ENCODE peak calls at places on chromosomes 3 and 15, in eight cellular contexts. Z is sigmoid colon, Q is left ventricle myocardium inferior, A is MM.1S, X is neural progenitor cell, U is tibial nerve, P is left lung, T is breast epithelium. V is an unnamed sample. For H3K4me1, the result is how much of the 10 kb centered on the place peaks cover.

GRCh38 chr3:8741581-8742355 is 8.2 kb downstream of the CAV3 start:
- DNase-seq in X (peak), Z (no peak), T (peak), Q (no peak), U (no peak), A (no peak), P (no peak), V (no peak)

GRCh38 chr15:98943609-98944111 is 63.9 kb downstream of the PGPEP1L start:
- DNase-seq in T (no peak), A (no peak), Q (peak), X (no peak), P (no peak), Z (no peak), U (peak), V (no peak)

GRCh38 chr3:134360046-134360445 is 14.2 kb downstream of the AMOTL2 start:
- DNase-seq in U (no peak), Z (peak), P (peak), T (no peak), Q (no peak), A (no peak), X (no peak), V (no peak)

GRCh38 chr3:139476348-139476747 is at the start of gene RBP2:
- DNase-seq in Z (no peak), A (no peak), Q (no peak), P (no peak), X (no peak), U (no peak), T (no peak), V (no peak)

GRCh38 chr15:97978408-97979130 is 18.1 kb downstream of the ARRDC4 start:
- DNase-seq in U (no peak), P (no peak), A (no peak), Z (no peak), Q (no peak), T (no peak), X (no peak), V (no peak)

GRCh38 chr3:12405432-12406272 is 78.6 kb upstream of the TSEN2 start:
- DNase-seq in P (peak), Q (peak), Z (peak), T (peak), U (peak), X (no peak), A (no peak), V (no peak)

GRCh38 chr3:60269377-60269776 is 981.9 kb downstream of the FHIT start:
- DNase-seq in P (no peak), X (no peak), A (no peak), Q (no peak), T (no peak), Z (no peak), U (no peak), V (no peak)

GRCh38 chr15:40927497-40928346 is 1.4 kb upstream of the DLL4 start:
- DNase-seq in P (no peak), Z (no peak), U (no peak), T (no peak), A (peak), Q (no peak), X (no peak), V (no peak)

GRCh38 chr3:129277829-129278271 is 820 bp upstream of the HMCES start:
- DNase-seq in A (no peak), Q (no peak), P (no peak), Z (no peak), T (no peak), U (no peak), X (peak), V (no peak)

GRCh38 chr15:74845208-74845568 is 2.2 kb upstream of the ULK3 start:
- DNase-seq in U (no peak), T (no peak), P (no peak), Q (no peak), A (no peak), Z (no peak), X (no peak), V (peak)

GRCh38 chr3:36827133-36827532 is 62.8 kb upstream of the DCLK3 start:
- DNase-seq in X (no peak), T (no peak), Q (no peak), A (no peak), U (no peak), P (no peak), Z (no peak), V (no peak)

GRCh38 chr15:41066516-41066915 is 49.6 kb downstream of the INO80 start:
- DNase-seq in P (no peak), T (no peak), Q (no peak), A (no peak), U (no peak), Z (no peak), X (no peak), V (no peak)

GRCh38 chr3:179146911-179147570 is 1.1 kb upstream of the PIK3CA start:
- DNase-seq in P (no peak), X (peak), U (peak), T (no peak), Z (no peak), A (peak), Q (no peak), V (no peak)

GRCh38 chr15:59605994-59606393 is 5.6 kb upstream of the GCNT3 start:
- DNase-seq in U (no peak), P (no peak), A (no peak), X (no peak), T (no peak), Z (no peak), Q (no peak), V (no peak)

GRCh38 chr3:183370391-183370790 is 58.0 kb downstream of the MCF2L2 start:
- DNase-seq in Z (no peak), X (no peak), P (no peak), T (no peak), Q (no peak), U (no peak), A (no peak), V (no peak)

GRCh38 chr3:178436773-178437172 is 99.5 kb upstream of the KCNMB2 start:
- DNase-seq in T (no peak), A (peak), U (no peak), X (peak), Q (no peak), Z (no peak), P (no peak), V (no peak)

GRCh38 chr3:187773963-187774789 is 28.9 kb upstream of the BCL6 start:
- DNase-seq in X (no peak), Q (no peak), T (no peak), A (no peak), U (peak), P (peak), Z (no peak), V (no peak)

GRCh38 chr15:35673093-35673573 is 127.2 kb upstream of the DPH6 start:
- DNase-seq in A (no peak), P (no peak), Z (no peak), Q (no peak), U (no peak), T (no peak), X (no peak), V (no peak)

GRCh38 chr3:127053979-127054378 is 71.1 kb downstream of the PLXNA1 start:
- DNase-seq in P (peak), A (no peak), X (no peak), Q (no peak), U (no peak), Z (no peak), T (no peak), V (no peak)

GRCh38 chr15:92839696-92840095 is 60.4 kb upstream of the CHD2 start:
- DNase-seq in X (no peak), Z (no peak), U (no peak), A (peak), T (no peak), P (no peak), Q (no peak), V (no peak)

GRCh38 chr15:78684645-78685044 is 43.6 kb upstream of the CHRNB4 start:
- DNase-seq in T (no peak), X (no peak), U (no peak), Z (no peak), Q (no peak), P (no peak), A (no peak), V (no peak)

GRCh38 chr3:144085964-144086363 is 114.3 kb downstream of the DIPK2A start:
- DNase-seq in Q (no peak), A (no peak), Z (no peak), T (no peak), U (no peak), X (no peak), P (no peak), V (no peak)

DNA sequence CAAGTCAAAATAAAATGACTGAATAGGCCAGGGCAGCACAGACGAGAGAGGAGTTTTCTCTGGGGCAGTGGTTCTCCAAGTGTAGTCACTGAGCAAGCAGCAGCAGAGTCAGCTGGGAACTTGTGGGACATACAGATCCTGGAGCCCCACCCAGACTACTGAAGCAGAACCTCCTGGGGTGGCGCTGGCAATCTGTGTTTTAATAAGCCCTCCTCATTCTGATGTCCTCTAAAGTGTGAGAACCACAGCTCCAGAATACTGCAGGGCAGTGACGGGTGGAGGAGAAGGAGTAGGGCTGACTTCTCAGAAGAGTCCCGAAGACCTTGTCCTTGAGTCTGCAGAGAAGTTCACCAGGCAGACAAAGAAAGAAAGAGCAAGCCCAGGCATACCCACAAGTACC is 251.3 kb upstream of the HES1 start:
- DNase-seq in T (no peak), A (no peak), Z (peak), U (no peak), P (no peak), X (no peak), Q (no peak), V (no peak)
- H3K4me1 ChIP-seq in T (under half), A (under half), Z (under half), U (under half), P (under half), X (under half), Q (under half), V (under half)

GRCh38 chr3:118884748-118885206 is 149.9 kb downstream of the IGSF11 start:
- DNase-seq in P (peak), T (peak), A (peak), Z (no peak), X (peak), Q (peak), U (peak), V (peak)
- TF ChIP-seq CTCF in P (peak), T (peak), A (peak), Z (peak), X (peak), Q (peak), U (peak), V (peak)

GRCh38 chr15:45641374-45641778 is 6.5 kb downstream of the SQOR start:
- DNase-seq in X (no peak), U (peak), T (peak), Q (no peak), A (no peak), P (no peak), Z (peak), V (no peak)
- H3K4me1 ChIP-seq in X (under half), U (half or more), T (under half), Q (half or more), A (under half), P (half or more), Z (half or more), V (under half)

DNA sequence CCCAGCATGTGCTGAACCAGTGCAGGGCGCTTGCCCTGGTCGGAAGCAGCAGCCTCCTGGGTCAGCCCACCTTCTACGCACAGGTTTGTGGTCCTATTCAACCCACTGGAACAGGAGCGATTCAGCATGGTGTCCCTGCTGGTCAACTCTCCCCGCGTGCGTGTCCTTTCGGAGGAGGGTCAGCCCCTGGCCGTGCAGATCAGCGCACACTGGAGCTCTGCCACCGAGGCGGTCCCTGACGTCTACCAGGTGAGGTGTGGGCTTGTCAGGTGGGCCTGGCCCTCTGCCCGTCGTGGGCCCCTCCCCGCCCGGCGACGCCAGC is 8.2 kb downstream of the MAN2A2 start:
- DNase-seq in A (no peak), P (no peak), X (no peak), Z (no peak), T (no peak), U (no peak), Q (no peak), V (no peak)
- TF ChIP-seq CTCF in A (no peak), P (no peak), X (no peak), Z (no peak), T (no peak), U (no peak), Q (no peak), V (no peak)

GRCh38 chr3:24299236-24299635 is 195.4 kb downstream of the THRB start:
- DNase-seq in A (no peak), Q (no peak), Z (no peak), T (no peak), X (no peak), U (no peak), P (no peak), V (no peak)
- H3K4me1 ChIP-seq in A (under half), Q (under half), Z (under half), T (under half), X (under half), U (under half), P (under half), V (under half)

GRCh38 chr15:51759557-51760070 is 8.2 kb downstream of the TMOD2 start:
- DNase-seq in A (no peak), U (no peak), Z (peak), X (peak), P (peak), Q (peak), T (no peak), V (no peak)
- TF ChIP-seq CTCF in A (peak), U (peak), Z (no peak), X (peak), P (no peak), Q (peak), T (no peak), V (no peak)